ENCODE peak calls at places on chromosomes 16 and 17, in nine cellular contexts. D is GM06990, E is body of pancreas, F is neural crest cell, Q is pancreas, V is astrocyte of the spinal cord, A is endothelial cell, U is HFFc6, N is RWPE1. R is an unnamed sample.

GRCh38 chr16:90044111-90044551 is 24.9 kb upstream of the DBNDD1 start:
- DNase-seq in D (no peak), N (peak; percentile 93), A (no peak), F (no peak), U (no peak), Q (no peak), V (peak; percentile 31), E (no peak), R (peak; percentile 89)

GRCh38 chr17:924711-925480 is 54.7 kb downstream of the NXN start:
- DNase-seq in U (no peak), Q (no peak), F (no peak), V (no peak), D (no peak), N (peak; percentile 83), E (no peak), A (no peak), R (no peak)

GRCh38 chr16:73365010-73365409 is 317.1 kb upstream of the ZFHX3 start:
- DNase-seq in E (peak; percentile 61), Q (peak; percentile 66), N (no peak), A (no peak), D (no peak), U (no peak), F (no peak), V (no peak), R (peak; percentile 21)

GRCh38 chr16:88077328-88078108 is 126.3 kb downstream of the BANP start:
- DNase-seq in N (no peak), E (no peak), A (no peak), U (no peak), D (no peak), V (no peak), F (no peak), Q (peak; percentile 39), R (no peak)

GRCh38 chr17:77471984-77472836 is 331.4 kb downstream of the SEC14L1 start:
- DNase-seq in N (peak; percentile 76), E (no peak), F (no peak), U (peak; percentile 46), A (peak; percentile 55), D (no peak), Q (no peak), V (peak; percentile 90), R (peak; percentile 44)

GRCh38 chr16:29745126-29745852 is 501 bp downstream of the C16orf54 start:
- DNase-seq in Q (no peak), N (no peak), A (no peak), U (no peak), F (no peak), E (no peak), D (peak; percentile 69), V (no peak), R (no peak)

GRCh38 chr16:63938661-63939060 is 1183.2 kb downstream of the CDH11 start:
- DNase-seq in E (no peak), V (peak; percentile 28), D (no peak), N (no peak), U (no peak), F (no peak), A (no peak), Q (no peak), R (no peak)

GRCh38 chr16:80924372-80924978 is 82.2 kb downstream of the CMC2 start:
- DNase-seq in Q (peak; percentile 73), V (peak; percentile 52), N (no peak), U (peak; percentile 37), A (peak; percentile 80), F (peak; percentile 57), D (peak; percentile 25), E (peak; percentile 65), R (peak; percentile 82)

GRCh38 chr16:10847166-10847565 is 28.6 kb upstream of the TVP23A start:
- DNase-seq in N (no peak), D (no peak), E (no peak), Q (no peak), F (no peak), A (no peak), V (no peak), U (no peak), R (no peak)

GRCh38 chr17:42679001-42679491 is 2.3 kb upstream of the PLEKHH3 start:
- DNase-seq in V (peak; percentile 53), E (peak; percentile 75), N (peak; percentile 70), A (no peak), U (no peak), D (peak; percentile 74), F (no peak), Q (peak; percentile 75), R (peak; percentile 67)

GRCh38 chr16:47634126-47634525 is 173.0 kb downstream of the PHKB start:
- DNase-seq in D (no peak), F (no peak), A (no peak), U (no peak), N (no peak), E (no peak), Q (no peak), V (no peak), R (no peak)

GRCh38 chr16:841455-842060 is 41.0 kb upstream of the GNG13 start:
- DNase-seq in A (no peak), F (no peak), D (no peak), N (no peak), E (no peak), U (no peak), Q (no peak), V (no peak), R (no peak)

GRCh38 chr16:840561-841454 is 40.3 kb upstream of the GNG13 start:
- DNase-seq in V (no peak), N (no peak), A (no peak), Q (no peak), U (no peak), D (no peak), F (no peak), E (no peak), R (no peak)

GRCh38 chr16:842631-843560 is 42.4 kb upstream of the GNG13 start:
- DNase-seq in U (no peak), A (no peak), F (no peak), V (no peak), E (no peak), D (no peak), N (no peak), Q (no peak), R (no peak)

GRCh38 chr16:843771-844170 is 43.2 kb upstream of the GNG13 start:
- DNase-seq in N (no peak), E (no peak), V (no peak), U (no peak), A (no peak), Q (no peak), D (no peak), F (no peak), R (no peak)

DNA sequence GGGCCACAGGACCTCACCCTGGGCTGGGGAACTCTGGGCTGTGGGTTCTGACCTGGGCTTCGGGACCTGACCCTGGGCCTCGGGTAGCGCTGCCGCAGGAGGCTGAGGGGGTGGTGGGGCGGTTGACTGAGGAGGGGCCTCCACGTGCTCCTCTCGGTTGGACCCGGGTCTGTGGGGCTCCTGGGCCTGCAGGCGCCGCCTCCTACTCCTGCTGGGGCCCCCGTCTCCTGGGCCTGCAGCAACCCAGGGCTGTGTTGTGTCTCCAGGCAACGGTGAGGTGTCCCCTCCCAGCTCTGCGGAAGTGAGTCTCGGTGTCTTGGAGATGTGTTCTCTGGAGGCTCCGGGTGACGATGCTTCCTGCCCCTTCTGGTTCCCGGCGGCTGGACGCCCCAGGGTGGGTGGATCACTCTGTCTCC is 41.5 kb upstream of the GNG13 start:
- DNase-seq in N (no peak), D (no peak), V (no peak), U (no peak), F (no peak), E (peak; percentile 36), A (no peak), Q (no peak), R (no peak)
- TF ChIP-seq CTCF in N (no peak), D (no peak), V (no peak), U (no peak), F (no peak), E (no peak), A (no peak), Q (no peak), R (no peak)

DNA sequence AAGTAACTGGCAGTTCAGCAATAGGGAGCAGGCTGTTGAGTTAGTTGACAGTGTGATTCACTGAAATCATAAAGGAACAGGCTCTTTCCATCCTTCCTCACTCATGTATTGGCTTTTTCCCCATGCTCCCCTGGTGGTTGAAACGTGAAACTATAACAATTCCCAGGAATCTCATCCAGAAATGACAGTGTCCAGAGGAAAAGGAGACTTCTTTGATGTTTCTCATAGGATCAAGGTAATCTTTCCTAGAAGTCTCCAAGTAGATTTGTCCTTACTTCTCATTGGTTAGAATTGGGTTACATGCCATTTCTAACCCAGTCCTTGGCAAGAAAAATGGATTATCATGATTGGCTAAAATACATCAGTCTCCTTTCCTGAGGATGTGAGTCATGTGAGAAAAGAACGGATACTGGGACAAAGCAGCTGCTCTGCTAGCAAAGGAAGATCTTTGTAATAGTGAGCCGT is 14.4 kb downstream of the TTC19 start:
- DNase-seq in U (peak; percentile 67), N (peak; percentile 64), V (peak; percentile 87), E (no peak), Q (no peak), A (peak; percentile 43), F (peak; percentile 13), D (no peak), R (no peak)
- TF ChIP-seq CTCF in U (peak; percentile 85), N (peak; percentile 52), V (peak; percentile 63), E (peak; percentile 48), Q (no peak), A (peak; percentile 87), F (peak; percentile 60), D (no peak), R (peak; percentile 24)

DNA sequence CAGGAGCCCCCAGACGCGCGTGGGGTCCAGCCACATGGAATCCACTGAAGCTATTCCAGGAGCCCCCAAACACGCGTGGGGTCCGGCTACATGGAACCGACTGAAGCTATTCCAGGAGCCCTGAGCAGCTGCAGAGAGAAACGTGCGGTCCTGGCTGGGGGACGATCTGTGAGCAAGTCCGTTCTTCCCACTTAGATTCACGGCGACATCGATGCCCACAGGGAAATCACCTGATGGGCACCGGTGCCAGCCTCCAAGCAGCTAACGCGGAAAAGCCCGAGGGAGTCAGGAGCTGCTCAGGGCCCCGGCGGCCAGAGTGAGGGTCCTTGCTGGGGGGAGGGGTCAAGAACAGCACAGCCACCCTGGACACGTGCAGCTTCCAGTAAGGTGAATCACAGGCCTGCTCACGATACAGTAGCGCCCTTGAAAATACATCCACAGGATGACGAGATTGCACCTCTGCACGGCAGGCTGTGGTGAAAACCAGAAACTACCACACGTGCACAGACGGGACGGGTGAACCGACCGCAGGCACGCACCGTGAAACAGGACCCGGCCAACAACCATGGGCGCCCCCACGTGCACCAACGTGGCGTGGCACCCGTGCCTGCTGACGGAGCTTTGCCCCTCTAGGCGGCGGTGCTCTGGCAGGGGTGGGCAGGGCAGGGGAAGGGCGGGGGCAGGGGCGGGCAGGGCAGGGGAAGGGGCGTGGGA is 77.7 kb upstream of the GNG13 start:
- DNase-seq in E (no peak), F (no peak), A (peak; percentile 47), Q (peak; percentile 52), N (no peak), U (no peak), V (no peak), D (no peak), R (no peak)
- TF ChIP-seq CTCF in E (no peak), F (no peak), A (no peak), Q (no peak), N (no peak), U (no peak), V (no peak), D (no peak), R (no peak)

DNA sequence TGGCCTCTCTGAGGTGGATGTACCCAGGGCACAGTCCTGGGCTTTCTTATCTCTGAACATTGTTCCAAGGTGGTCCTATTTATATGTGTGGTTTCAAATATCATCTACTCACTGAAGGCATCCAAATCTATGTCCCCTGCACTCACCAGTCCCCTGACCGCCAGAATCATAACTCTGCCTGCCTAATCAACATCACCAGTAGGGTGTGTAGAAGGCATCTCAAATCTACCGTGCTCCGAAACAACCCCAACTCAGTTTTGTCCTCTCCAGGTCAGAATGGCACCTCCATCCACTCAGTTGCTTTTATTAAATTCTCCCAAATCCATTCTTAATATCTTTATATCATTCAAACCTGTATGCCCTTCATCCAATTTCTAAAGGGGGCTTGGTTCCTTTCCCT is 536.3 kb downstream of the GRIN2A start:
- DNase-seq in Q (no peak), D (no peak), E (no peak), U (no peak), F (no peak), N (no peak), V (no peak), A (no peak), R (no peak)
- TF ChIP-seq CTCF in Q (no peak), D (no peak), E (no peak), U (no peak), F (no peak), N (no peak), V (no peak), A (no peak), R (peak; percentile 10)

R was measured in Calu3.